ENCODE peak calls at places on chromosomes 1 and 21, in six cellular contexts. T, I, N, M, A and O are unnamed samples. For H3K9me3, the result is how much of the 10 kb centered on the place peaks cover.

GRCh38 chr21:20997633-20998455 is at the start of gene NCAM2:
- DNase-seq in T (peak), I (peak), N (peak), M (peak), A (peak), O (peak)

GRCh38 chr1:22582670-22583635 is 19.7 kb downstream of the EPHA8 start:
- DNase-seq in T (no peak), I (peak), N (no peak), M (peak), A (no peak), O (no peak)

GRCh38 chr1:94382163-94382562 is 36.0 kb upstream of the ABCD3 start:
- DNase-seq in T (no peak), I (no peak), N (no peak), M (peak), A (no peak), O (no peak)

GRCh38 chr1:217189362-217189761 is 441.5 kb downstream of the GPATCH2 start:
- DNase-seq in T (no peak), I (no peak), N (no peak), M (no peak), A (no peak), O (no peak)

GRCh38 chr1:24619376-24619775 is 23.7 kb upstream of the SRRM1 start:
- DNase-seq in T (no peak), I (no peak), N (no peak), M (no peak), A (no peak), O (no peak)

GRCh38 chr21:32102426-32102825 is 176.4 kb downstream of the MIS18A start:
- DNase-seq in T (no peak), I (no peak), N (no peak), M (no peak), A (no peak), O (no peak)

GRCh38 chr21:36265431-36265830 is 54.6 kb upstream of the MORC3 start:
- DNase-seq in T (no peak), I (no peak), N (no peak), M (no peak), A (no peak), O (no peak)

GRCh38 chr1:77473690-77474089 is 191.9 kb downstream of the AK5 start:
- DNase-seq in T (peak), I (no peak), N (no peak), M (no peak), A (no peak), O (no peak)

GRCh38 chr1:50148142-50148923 is 39.6 kb downstream of the ELAVL4 start:
- DNase-seq in T (no peak), I (no peak), N (no peak), M (no peak), A (no peak), O (no peak)

GRCh38 chr21:35738342-35738961 is 321.9 kb downstream of the SETD4 start:
- DNase-seq in T (peak), I (peak), N (no peak), M (no peak), A (no peak), O (no peak)

GRCh38 chr1:88612783-88613182 is 71.3 kb upstream of the PKN2 start:
- DNase-seq in T (peak), I (no peak), N (no peak), M (no peak), A (no peak), O (no peak)

GRCh38 chr1:205064741-205065316 is 19.4 kb downstream of the TMEM81 start:
- DNase-seq in T (no peak), I (no peak), N (no peak), M (no peak), A (no peak), O (no peak)

GRCh38 chr21:30083120-30083945 is 83.3 kb downstream of the CLDN17 start:
- DNase-seq in T (no peak), I (no peak), N (no peak), M (no peak), A (no peak), O (no peak)

GRCh38 chr1:94327001-94327685 is 89.8 kb upstream of the ARHGAP29 start:
- DNase-seq in T (peak), I (peak), N (peak), M (peak), A (peak), O (no peak)

GRCh38 chr1:112391603-112391940 is 4.4 kb upstream of the CTTNBP2NL start:
- DNase-seq in T (no peak), I (no peak), N (no peak), M (no peak), A (no peak), O (no peak)

GRCh38 chr1:119081705-119082104 is 58.7 kb downstream of the WARS2 start:
- DNase-seq in T (no peak), I (no peak), N (no peak), M (no peak), A (no peak), O (no peak)

GRCh38 chr1:34270181-34270580 is 93.5 kb downstream of the C1orf94 start:
- DNase-seq in T (no peak), I (no peak), N (no peak), M (no peak), A (no peak), O (no peak)

GRCh38 chr1:41359211-41360073 is 1.8 kb upstream of the FOXO6 start:
- DNase-seq in T (no peak), I (no peak), N (peak), M (peak), A (peak), O (no peak)

GRCh38 chr1:43634729-43635128 is 15.2 kb upstream of the KDM4A start:
- DNase-seq in T (peak), I (no peak), N (no peak), M (no peak), A (no peak), O (no peak)

GRCh38 chr1:67468066-67468718 is 38.0 kb upstream of the SERBP1 start:
- DNase-seq in T (peak), I (no peak), N (no peak), M (no peak), A (peak), O (no peak)

GRCh38 chr1:243642936-243643335 is 207.1 kb downstream of the AKT3 start:
- DNase-seq in T (no peak), I (no peak), N (no peak), M (no peak), A (no peak), O (no peak)

GRCh38 chr1:203996126-203996525 is 76.8 kb upstream of the SOX13 start:
- DNase-seq in T (no peak), I (no peak), N (no peak), M (no peak), A (no peak), O (no peak)

GRCh38 chr1:175045097-175045496 is 21.9 kb upstream of the MRPS14 start:
- DNase-seq in T (no peak), I (no peak), N (no peak), M (no peak), A (no peak), O (no peak)

GRCh38 chr1:2962946-2963345 is 58.3 kb upstream of the ACTRT2 start:
- DNase-seq in T (no peak), I (no peak), N (no peak), M (peak), A (no peak), O (no peak)

GRCh38 chr1:2961081-2961480 is 60.2 kb upstream of the ACTRT2 start:
- DNase-seq in T (no peak), I (no peak), N (no peak), M (no peak), A (no peak), O (no peak)

GRCh38 chr1:2961661-2962060 is 59.6 kb upstream of the ACTRT2 start:
- DNase-seq in T (no peak), I (no peak), N (no peak), M (no peak), A (no peak), O (no peak)

GRCh38 chr1:2962541-2962940 is 58.7 kb upstream of the ACTRT2 start:
- DNase-seq in T (no peak), I (no peak), N (no peak), M (peak), A (no peak), O (no peak)

GRCh38 chr1:2962061-2962460 is 59.2 kb upstream of the ACTRT2 start:
- DNase-seq in T (no peak), I (no peak), N (no peak), M (peak), A (no peak), O (no peak)
- H3K9me3 ChIP-seq in T (under half), I (under half), N (under half), M (under half), A (under half), O (under half)

GRCh38 chr1:59928996-59929395 is 2.4 kb upstream of the CYP2J2 start:
- DNase-seq in T (no peak), I (no peak), N (no peak), M (no peak), A (no peak), O (no peak)

GRCh38 chr1:59924653-59925052 is 1.9 kb downstream of the CYP2J2 start:
- DNase-seq in T (no peak), I (no peak), N (no peak), M (no peak), A (no peak), O (no peak)

GRCh38 chr1:59926381-59927243 is at the start of gene CYP2J2:
- DNase-seq in T (peak), I (peak), N (peak), M (peak), A (peak), O (no peak)
- H3K4me3 ChIP-seq in T (peak), I (peak), N (no peak), M (peak), A (peak), O (peak)

DNA sequence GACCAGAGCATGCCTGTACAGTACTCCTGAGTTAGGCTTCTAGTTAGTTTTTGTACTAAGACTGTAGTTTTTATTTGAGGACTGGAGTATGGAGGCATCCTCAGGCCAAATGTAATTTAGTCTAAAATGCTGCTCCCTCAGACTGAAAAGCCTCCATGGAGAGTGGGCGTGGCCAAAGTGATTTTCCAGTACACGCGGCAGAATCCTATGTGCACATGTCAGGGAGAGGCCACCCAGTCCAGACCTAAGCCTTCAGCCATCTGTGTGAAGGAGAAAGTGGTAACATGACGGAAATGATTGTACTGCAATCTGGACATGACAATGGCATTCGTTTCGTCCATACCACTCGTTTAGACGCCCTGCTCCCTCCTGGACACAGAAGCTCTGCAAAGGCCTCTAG is 56.2 kb downstream of the PCP4 start:
- DNase-seq in T (no peak), I (no peak), N (no peak), M (no peak), A (no peak), O (no peak)
- H3K9me3 ChIP-seq in T (under half), I (under half), N (under half), M (under half), A (under half), O (under half)

DNA sequence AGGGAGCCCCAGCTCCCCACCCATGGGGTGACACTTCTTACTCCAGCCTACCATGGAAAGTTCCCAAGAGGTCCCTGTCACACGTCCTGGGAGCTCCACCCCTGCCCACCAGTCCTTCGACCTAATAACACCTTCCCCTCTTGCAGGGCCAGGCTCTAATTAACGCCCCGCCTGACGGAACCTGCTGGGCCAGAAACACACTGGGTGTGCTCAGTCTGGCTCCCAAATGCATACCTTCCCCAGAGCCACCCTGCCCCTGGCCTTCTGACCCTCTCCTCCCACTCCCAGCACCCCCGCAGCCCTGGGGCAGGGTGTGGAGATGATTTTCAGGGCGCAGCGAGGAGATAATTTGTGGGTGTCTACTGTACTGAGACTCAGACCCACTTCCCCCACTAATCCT is 20.6 kb downstream of the PGLYRP3 start:
- DNase-seq in T (no peak), I (no peak), N (no peak), M (peak), A (no peak), O (no peak)
- H3K4me3 ChIP-seq in T (no peak), I (no peak), N (no peak), M (no peak), A (no peak), O (no peak)

DNA sequence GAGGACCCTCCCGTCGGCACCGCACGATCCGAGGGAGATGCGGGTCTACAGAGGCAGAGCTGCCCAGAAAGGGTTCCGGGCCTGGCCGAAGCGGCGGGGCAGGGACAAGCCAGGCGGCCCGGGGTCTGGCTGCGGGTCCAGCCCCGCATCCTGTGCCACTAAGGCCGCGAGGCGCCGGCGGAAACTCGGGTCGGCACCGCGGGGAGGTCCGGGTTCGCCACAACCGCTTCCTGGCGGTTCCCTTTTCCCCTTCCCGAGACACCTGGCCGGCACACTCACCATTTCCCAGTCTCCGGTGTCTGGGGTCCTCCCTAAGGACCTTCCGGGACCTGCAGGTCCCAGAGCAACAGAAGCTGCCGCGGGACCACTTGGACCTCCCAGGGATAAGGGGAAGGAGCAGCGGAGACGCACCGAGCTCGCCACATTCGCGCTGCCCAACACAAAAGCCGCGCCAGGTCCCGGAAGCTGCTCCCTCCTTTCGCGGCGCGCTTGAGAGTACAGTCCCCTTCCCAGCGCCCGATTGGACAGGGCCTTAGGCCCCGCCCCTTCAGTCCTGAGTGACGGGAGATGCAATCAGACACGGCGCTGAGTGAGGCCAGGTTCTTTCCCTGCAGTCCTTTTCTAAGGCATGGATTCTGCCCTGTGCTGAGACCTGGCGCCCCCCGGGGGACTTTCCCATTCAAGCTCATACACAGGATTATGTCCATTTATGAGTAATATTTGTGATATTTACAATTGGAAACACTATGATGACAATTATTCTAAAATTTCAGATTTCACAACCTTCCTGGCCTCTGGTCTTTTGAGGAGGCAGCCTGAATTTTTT is at the start of gene ZNF670:
- DNase-seq in T (peak), I (peak), N (peak), M (peak), A (peak), O (peak)
- H3K9me3 ChIP-seq in T (under half), I (under half), N (under half), M (under half), A (under half), O (under half)